ENCODE peak calls at places on chromosome 15, in seven cellular contexts. G, N, S, B, C, K and I are unnamed samples.

GRCh38 chr15:35910227-35910626 is 364.3 kb upstream of the DPH6 start:
- DNase-seq in G (no peak), N (no peak), S (no peak), B (no peak), C (no peak), K (no peak), I (no peak)

GRCh38 chr15:82040862-82041261 is 5.0 kb downstream of the MEX3B start:
- DNase-seq in G (no peak), N (no peak), S (no peak), B (no peak), C (no peak), K (no peak), I (no peak)

GRCh38 chr15:31740203-31740602 is 290.1 kb upstream of the CHRNA7 start:
- DNase-seq in G (no peak), N (no peak), S (no peak), B (no peak), C (no peak), K (no peak), I (no peak)

GRCh38 chr15:88006146-88006545 is 250.4 kb downstream of the NTRK3 start:
- DNase-seq in G (no peak), N (no peak), S (no peak), B (no peak), C (no peak), K (no peak), I (no peak)

GRCh38 chr15:40906947-40907802 is 12.9 kb downstream of the VPS18 start:
- DNase-seq in G (peak; percentile 83), N (peak; percentile 70), S (peak; percentile 91), B (peak; percentile 44), C (peak; percentile 60), K (peak; percentile 77), I (peak; percentile 51)

GRCh38 chr15:55628369-55628730 is 40.2 kb upstream of the PYGO1 start:
- DNase-seq in G (no peak), N (no peak), S (no peak), B (no peak), C (no peak), K (no peak), I (no peak)

GRCh38 chr15:95134306-95135100 is 903.1 kb downstream of the MCTP2 start:
- DNase-seq in G (no peak), N (no peak), S (no peak), B (peak; percentile 15), C (no peak), K (peak; percentile 4), I (no peak)

GRCh38 chr15:43998607-43999006 is 171.8 kb downstream of the WDR76 start:
- DNase-seq in G (peak; percentile 52), N (no peak), S (no peak), B (peak; percentile 58), C (no peak), K (peak; percentile 84), I (no peak)

GRCh38 chr15:49282366-49282765 is 112.3 kb downstream of the GALK2 start:
- DNase-seq in G (no peak), N (no peak), S (no peak), B (peak; percentile 75), C (no peak), K (no peak), I (no peak)

GRCh38 chr15:46091860-46092450 is 457.1 kb downstream of the SQOR start:
- DNase-seq in G (no peak), N (no peak), S (no peak), B (peak; percentile 28), C (peak; percentile 6), K (peak; percentile 75), I (no peak)

GRCh38 chr15:43204016-43204901 is 16.6 kb downstream of the EPB42 start:
- DNase-seq in G (no peak), N (peak; percentile 22), S (no peak), B (peak; percentile 86), C (peak; percentile 49), K (peak; percentile 73), I (peak; percentile 54)

GRCh38 chr15:82942691-82943090 is 9.8 kb downstream of the HOMER2 start:
- DNase-seq in G (no peak), N (no peak), S (peak; percentile 10), B (peak; percentile 95), C (no peak), K (no peak), I (no peak)

GRCh38 chr15:101525087-101525669 is 35.7 kb upstream of the PCSK6 start:
- DNase-seq in G (no peak), N (no peak), S (no peak), B (no peak), C (no peak), K (no peak), I (no peak)

GRCh38 chr15:50109086-50109987 is 9.7 kb downstream of the ATP8B4 start:
- DNase-seq in G (no peak), N (no peak), S (no peak), B (peak; percentile 24), C (no peak), K (no peak), I (no peak)

GRCh38 chr15:55277116-55277564 is 12.5 kb downstream of the RAB27A start:
- DNase-seq in G (no peak), N (peak; percentile 49), S (no peak), B (no peak), C (peak; percentile 23), K (no peak), I (peak; percentile 53)

GRCh38 chr15:51139091-51139490 is 44.4 kb upstream of the TNFAIP8L3 start:
- DNase-seq in G (no peak), N (no peak), S (no peak), B (no peak), C (no peak), K (no peak), I (no peak)

GRCh38 chr15:72585659-72586058 is 68.8 kb upstream of the GOLGA6B start:
- DNase-seq in G (no peak), N (no peak), S (no peak), B (peak; percentile 44), C (no peak), K (peak; percentile 24), I (no peak)

GRCh38 chr15:89472785-89473256 is 23.6 kb downstream of the RHCG start:
- DNase-seq in G (peak; percentile 74), N (no peak), S (peak; percentile 83), B (peak; percentile 65), C (peak; percentile 71), K (peak; percentile 79), I (no peak)

GRCh38 chr15:48352474-48353072 is 21.3 kb downstream of the DUT start:
- DNase-seq in G (no peak), N (peak; percentile 45), S (no peak), B (peak; percentile 76), C (peak; percentile 60), K (peak; percentile 83), I (peak; percentile 46)

GRCh38 chr15:60420322-60420721 is 22.5 kb upstream of the ANXA2 start:
- DNase-seq in G (no peak), N (no peak), S (no peak), B (no peak), C (no peak), K (no peak), I (no peak)

GRCh38 chr15:77631790-77632551 is 741 bp downstream of the LINGO1 start:
- DNase-seq in G (no peak), N (no peak), S (no peak), B (no peak), C (no peak), K (no peak), I (no peak)

GRCh38 chr15:85748729-85749128 is 46.0 kb downstream of the KLHL25 start:
- DNase-seq in G (no peak), N (no peak), S (peak; percentile 74), B (no peak), C (no peak), K (no peak), I (no peak)

GRCh38 chr15:44667039-44667360 is 3.5 kb upstream of the SPG11 start:
- DNase-seq in G (no peak), N (no peak), S (no peak), B (no peak), C (no peak), K (no peak), I (no peak)

DNA sequence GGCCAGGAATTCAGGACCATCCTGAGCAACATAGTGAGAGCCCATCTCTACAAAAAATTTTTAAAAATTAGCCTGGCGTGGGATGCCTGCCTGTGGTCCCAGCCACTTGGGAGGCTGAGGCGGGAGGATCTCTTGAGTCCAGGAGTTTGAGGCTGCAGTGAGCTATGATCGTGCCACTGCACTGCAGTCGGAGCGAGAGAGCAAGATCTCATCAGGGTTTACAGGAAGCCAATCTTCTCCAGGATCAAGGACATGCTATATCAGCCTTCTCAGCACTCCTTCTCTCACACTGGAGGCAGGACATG is 451 bp upstream of the STOML1 start:
- DNase-seq in G (no peak), N (no peak), S (no peak), B (no peak), C (no peak), K (no peak), I (no peak)
- H3K27ac ChIP-seq in G (peak overlapping the region; percentile 80), N (no peak overlapping the region), S (peak overlapping the region; percentile 97), B (no peak overlapping the region), C (peak overlapping the region; percentile 69), K (peak overlapping the region; percentile 39), I (peak overlapping the region; percentile 49)

GRCh38 chr15:41928100-41928499 is 34.2 kb upstream of the SPTBN5 start:
- DNase-seq in G (no peak), N (no peak), S (no peak), B (no peak), C (no peak), K (no peak), I (no peak)
- H3K4me1 ChIP-seq in G (peaks cover 60% of the 10 kb centered on the region), N (peaks cover 16% of the 10 kb centered on the region), S (peaks cover 98% of the 10 kb centered on the region), B (peaks cover 30% of the 10 kb centered on the region), C (no peaks in the 10 kb centered on the region), K (peaks cover 15% of the 10 kb centered on the region), I (peaks cover 26% of the 10 kb centered on the region)

GRCh38 chr15:98561169-98561941 is 87.0 kb upstream of the IGF1R start:
- DNase-seq in G (no peak), N (no peak), S (no peak), B (no peak), C (no peak), K (no peak), I (no peak)
- H3K27ac ChIP-seq in G (no peak overlapping the region), N (no peak overlapping the region), S (no peak overlapping the region), B (no peak overlapping the region), C (no peak overlapping the region), K (no peak overlapping the region), I (no peak overlapping the region)

DNA sequence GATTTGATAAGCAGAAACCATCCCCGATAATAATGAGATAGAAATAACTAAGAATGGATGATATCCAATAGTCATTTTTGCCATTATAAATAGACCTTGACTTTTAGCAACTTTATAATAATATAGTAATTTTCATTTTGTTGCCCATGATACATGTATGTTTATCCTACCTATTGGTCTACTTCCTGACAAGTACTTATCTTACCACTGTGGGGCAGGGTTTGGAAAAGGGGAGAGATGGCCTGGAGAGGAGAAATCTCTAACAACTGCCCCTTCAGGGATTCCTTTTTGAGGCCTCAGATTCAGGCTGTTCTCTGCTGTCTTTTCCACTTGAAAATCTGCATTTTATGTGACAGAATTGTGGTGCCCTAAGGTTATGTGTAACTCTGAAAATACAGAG is 42.2 kb downstream of the FAM98B start:
- DNase-seq in G (no peak), N (no peak), S (no peak), B (no peak), C (no peak), K (no peak), I (no peak)
- H3K4me1 ChIP-seq in G (no peaks in the 10 kb centered on the region), N (no peaks in the 10 kb centered on the region), S (no peaks in the 10 kb centered on the region), B (peaks cover 1% of the 10 kb centered on the region), C (no peaks in the 10 kb centered on the region), K (no peaks in the 10 kb centered on the region), I (peaks cover 5% of the 10 kb centered on the region)

DNA sequence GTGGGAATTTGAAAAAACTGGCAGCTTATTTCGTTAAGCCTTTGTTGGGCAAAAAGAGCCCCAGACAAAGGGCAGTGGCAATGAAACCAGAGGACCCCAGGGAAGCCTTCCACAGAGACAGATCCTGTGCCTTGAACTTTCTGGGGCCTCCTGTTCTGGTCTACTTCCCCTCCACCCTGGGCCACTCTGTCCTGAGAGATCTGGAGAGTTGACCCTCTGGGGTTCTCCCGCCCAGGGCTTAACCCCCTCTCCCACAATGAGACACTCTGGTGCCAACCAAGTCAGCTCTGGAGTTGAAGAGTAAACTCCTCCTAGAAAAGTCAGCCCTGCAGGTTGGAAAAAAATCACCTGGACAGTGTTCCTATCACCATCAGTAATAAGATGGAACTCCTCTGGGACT is 20.8 kb downstream of the EHD4 start:
- DNase-seq in G (no peak), N (no peak), S (no peak), B (no peak), C (no peak), K (no peak), I (no peak)
- H3K27ac ChIP-seq in G (no peak overlapping the region), N (no peak overlapping the region), S (no peak overlapping the region), B (no peak overlapping the region), C (no peak overlapping the region), K (no peak overlapping the region), I (no peak overlapping the region)